ENCODE peak calls at places on chromosome 2, in four cellular contexts. E is HuH-7, X is DMS153, Z is heart left ventricle. P is an unnamed sample.

GRCh38 chr2:84613082-84613481 is 96.8 kb downstream of the DNAH6 start:
- DNase-seq in Z (no peak), X (no peak), E (no peak), P (no peak)

GRCh38 chr2:15677141-15677911 is 85.7 kb downstream of the DDX1 start:
- DNase-seq in E (peak; percentile 86), X (no peak), Z (no peak), P (no peak)

GRCh38 chr2:62467475-62468321 is 38.3 kb downstream of the TMEM17 start:
- DNase-seq in Z (peak; percentile 41), E (peak; percentile 70), X (no peak), P (no peak)

GRCh38 chr2:12717191-12717987 is 653 bp downstream of the TRIB2 start:
- DNase-seq in Z (peak; percentile 65), X (no peak), E (peak; percentile 42), P (no peak)

GRCh38 chr2:12642855-12643254 is 73.9 kb upstream of the TRIB2 start:
- DNase-seq in Z (no peak), X (no peak), E (no peak), P (no peak)

GRCh38 chr2:112065486-112065885 is 10.4 kb downstream of the TMEM87B start:
- DNase-seq in Z (no peak), E (no peak), X (no peak), P (no peak)

GRCh38 chr2:85956647-85957039 is 67.9 kb upstream of the ST3GAL5 start:
- DNase-seq in X (peak; percentile 6), Z (no peak), E (no peak), P (no peak)

GRCh38 chr2:70190086-70190412 is 770 bp downstream of the C2orf42 start:
- DNase-seq in E (peak; percentile 23), X (no peak), Z (no peak), P (no peak)

P was measured in LNCaP clone FGC.